ENCODE peak calls at places on chromosomes 4 and X, in eight cellular contexts. Q is GM13976; K is Panc1; V is SW 1271; M is activated naive CD4-positive, alpha-beta T cell; C is hypothalamus; E is NCI-H524; I is Right ventricle myocardium superior. S is an unnamed sample.

GRCh38 chr4:177718514-177718913 is 276.3 kb upstream of the AGA start:
- DNase-seq in Q (no peak), K (no peak), V (no peak), M (no peak), C (no peak), E (no peak), I (no peak), S (no peak)

GRCh38 chr4:101527186-101527585 is 179.9 kb upstream of the PPP3CA start:
- DNase-seq in Q (peak), K (no peak), V (no peak), M (no peak), C (no peak), E (no peak), I (no peak), S (no peak)

GRCh38 chrX:140141444-140142029 is 176.2 kb upstream of the CXorf66 start:
- DNase-seq in Q (peak), K (peak), V (peak), M (no peak), C (no peak), E (peak), I (no peak), S (peak)

GRCh38 chrX:127732709-127733108 is 319.5 kb downstream of the ACTRT1 start:
- DNase-seq in Q (no peak), K (no peak), V (no peak), M (no peak), C (no peak), E (no peak), I (no peak), S (no peak)

GRCh38 chr4:132063829-132064228 is 1085.3 kb upstream of the PCDH10 start:
- DNase-seq in Q (no peak), K (no peak), V (no peak), M (no peak), C (no peak), E (peak), I (no peak), S (no peak)

GRCh38 chr4:118973295-118973694 is 84.6 kb downstream of the SYNPO2 start:
- DNase-seq in Q (no peak), K (no peak), V (no peak), M (no peak), C (no peak), E (no peak), I (no peak), S (no peak)

GRCh38 chr4:52658671-52659015 is 458 bp downstream of the USP46 start:
- DNase-seq in Q (peak), K (no peak), V (no peak), M (no peak), C (no peak), E (no peak), I (no peak), S (no peak)

GRCh38 chr4:82780398-82781231 is 18.0 kb downstream of the SCD5 start:
- DNase-seq in Q (no peak), K (no peak), V (no peak), M (no peak), C (peak), E (peak), I (peak), S (peak)

GRCh38 chr4:113383111-113383785 is 333.8 kb downstream of the ANK2 start:
- DNase-seq in Q (no peak), K (no peak), V (no peak), M (no peak), C (no peak), E (no peak), I (no peak), S (no peak)

GRCh38 chr4:40699648-40700047 is 50.1 kb upstream of the NSUN7 start:
- DNase-seq in Q (no peak), K (no peak), V (no peak), M (no peak), C (no peak), E (no peak), I (no peak), S (no peak)

GRCh38 chr4:153246446-153247115 is 42.3 kb downstream of the TRIM2 start:
- DNase-seq in Q (no peak), K (no peak), V (no peak), M (no peak), C (no peak), E (no peak), I (no peak), S (no peak)

GRCh38 chr4:7387925-7388324 is 46.8 kb downstream of the PSAPL1 start:
- DNase-seq in Q (no peak), K (no peak), V (no peak), M (no peak), C (no peak), E (no peak), I (no peak), S (no peak)

GRCh38 chrX:40644821-40645358 is 2.5 kb downstream of the CXorf38 start:
- DNase-seq in Q (peak), K (no peak), V (no peak), M (peak), C (no peak), E (no peak), I (peak), S (peak)

GRCh38 chr4:88823058-88823919 is 125.7 kb upstream of the NAP1L5 start:
- DNase-seq in Q (peak), K (peak), V (no peak), M (peak), C (peak), E (peak), I (peak), S (peak)

GRCh38 chr4:41611881-41612871 is 74.2 kb downstream of the LIMCH1 start:
- DNase-seq in Q (no peak), K (no peak), V (no peak), M (no peak), C (peak), E (peak), I (peak), S (peak)

GRCh38 chr4:3193531-3194203 is 55.3 kb upstream of the MSANTD1 start:
- DNase-seq in Q (no peak), K (no peak), V (no peak), M (no peak), C (no peak), E (peak), I (no peak), S (no peak)

GRCh38 chr4:88137112-88137511 is 21.3 kb downstream of the ABCG2 start:
- DNase-seq in Q (no peak), K (no peak), V (no peak), M (no peak), C (no peak), E (no peak), I (no peak), S (no peak)

GRCh38 chr4:141684785-141685184 is 48.4 kb downstream of the IL15 start:
- DNase-seq in Q (no peak), K (no peak), V (no peak), M (no peak), C (no peak), E (no peak), I (no peak), S (no peak)

GRCh38 chr4:53497446-53498069 is 93.7 kb downstream of the LNX1 start:
- DNase-seq in Q (no peak), K (no peak), V (no peak), M (no peak), C (no peak), E (no peak), I (peak), S (no peak)

GRCh38 chrX:45681891-45682290 is 481.2 kb upstream of the DIPK2B start:
- DNase-seq in Q (no peak), K (no peak), V (no peak), M (no peak), C (no peak), E (no peak), I (no peak), S (no peak)

GRCh38 chr4:167176723-167177367 is 57.4 kb downstream of the SPOCK3 start:
- DNase-seq in Q (no peak), K (no peak), V (no peak), M (no peak), C (no peak), E (no peak), I (no peak), S (no peak)